ENCODE peak calls at places on chromosome 21, in five cellular contexts. E is CD8-positive, alpha-beta T cell; C is body of pancreas; Z is lung; I is uterus. F is an unnamed sample. For H3K4me1, the result is how much of the 10 kb centered on the place peaks cover.

GRCh38 chr21:15520811-15521643 is 208.8 kb upstream of the USP25 start:
- DNase-seq in Z (no peak), E (no peak), C (no peak), I (no peak), F (no peak)

GRCh38 chr21:15449556-15449955 is 280.2 kb upstream of the USP25 start:
- DNase-seq in C (no peak), E (no peak), Z (no peak), I (no peak), F (no peak)

GRCh38 chr21:17492415-17493168 is 20.3 kb upstream of the CXADR start:
- DNase-seq in I (no peak), C (no peak), E (no peak), Z (peak), F (no peak)

GRCh38 chr21:17660862-17661261 is 48.2 kb upstream of the BTG3 start:
- DNase-seq in I (no peak), Z (no peak), E (no peak), C (peak), F (no peak)

GRCh38 chr21:32463367-32463766 is 50.9 kb downstream of the EVA1C start:
- DNase-seq in Z (no peak), I (peak), C (no peak), E (no peak), F (no peak)

GRCh38 chr21:16407403-16408279 is 677.9 kb downstream of the USP25 start:
- DNase-seq in C (no peak), E (no peak), Z (no peak), I (no peak), F (no peak)

GRCh38 chr21:31410763-31411278 is 66.8 kb upstream of the TIAM1 start:
- DNase-seq in C (no peak), Z (no peak), I (no peak), E (no peak), F (no peak)

GRCh38 chr21:29486306-29486705 is 187.6 kb downstream of the BACH1 start:
- DNase-seq in C (no peak), Z (no peak), E (no peak), I (no peak), F (no peak)

GRCh38 chr21:15825699-15826098 is 95.9 kb downstream of the USP25 start:
- DNase-seq in I (no peak), Z (no peak), E (no peak), C (no peak), F (no peak)

GRCh38 chr21:36183144-36183795 is 26.6 kb downstream of the DOP1B start:
- DNase-seq in Z (no peak), E (no peak), C (no peak), I (no peak), F (no peak)

GRCh38 chr21:40393091-40393490 is 453.9 kb downstream of the DSCAM start:
- DNase-seq in C (no peak), I (no peak), E (no peak), Z (no peak), F (no peak)

GRCh38 chr21:18772404-18772803 is 368.8 kb upstream of the TMPRSS15 start:
- DNase-seq in Z (no peak), E (no peak), I (no peak), C (no peak), F (no peak)

DNA sequence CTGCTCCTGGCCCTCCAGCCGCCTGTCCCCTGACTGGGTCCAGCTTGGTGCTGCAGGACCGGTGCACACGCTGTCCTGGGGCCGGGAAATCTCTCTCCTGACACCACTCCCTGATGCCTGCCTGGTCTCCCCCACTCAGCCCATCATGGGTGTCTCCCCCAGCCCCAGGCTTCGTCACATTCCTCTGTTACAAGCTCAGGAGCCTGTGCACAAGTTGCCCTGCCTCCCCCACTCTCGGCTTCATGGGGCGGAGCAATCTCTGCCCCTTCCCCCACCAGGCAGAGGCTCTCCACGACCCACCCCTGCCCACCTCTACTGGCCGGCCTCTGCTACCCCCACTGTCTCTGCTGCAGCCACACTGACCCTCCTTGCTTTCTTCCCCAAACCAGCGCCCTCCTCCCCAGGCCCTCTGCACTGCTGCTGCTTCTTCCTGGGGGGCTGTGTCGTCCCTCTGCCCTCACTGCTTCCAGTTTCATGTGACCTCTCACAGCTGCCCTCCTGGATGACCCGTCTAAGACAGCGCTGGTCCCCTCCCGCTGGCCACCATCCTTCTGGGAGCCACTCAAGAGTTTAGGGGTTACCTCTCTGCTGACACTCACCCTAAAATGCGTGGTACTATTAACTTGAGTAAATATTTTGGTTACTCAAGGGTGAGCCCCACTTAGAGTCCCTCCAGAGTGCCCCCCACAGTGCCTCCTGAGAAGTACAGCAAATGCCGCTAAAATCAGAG is 5.7 kb upstream of the RIPK4 start:
- DNase-seq in E (no peak), Z (no peak), I (no peak), C (no peak), F (no peak)
- TF ChIP-seq CTCF in E (no peak), Z (no peak), I (no peak), C (no peak), F (no peak)

GRCh38 chr21:45973475-45974072 is 8.0 kb upstream of the COL6A1 start:
- DNase-seq in C (peak), Z (peak), I (peak), E (peak), F (peak)
- H3K4me1 ChIP-seq in C (under half), Z (under half), I (under half), E (under half), F (under half)

DNA sequence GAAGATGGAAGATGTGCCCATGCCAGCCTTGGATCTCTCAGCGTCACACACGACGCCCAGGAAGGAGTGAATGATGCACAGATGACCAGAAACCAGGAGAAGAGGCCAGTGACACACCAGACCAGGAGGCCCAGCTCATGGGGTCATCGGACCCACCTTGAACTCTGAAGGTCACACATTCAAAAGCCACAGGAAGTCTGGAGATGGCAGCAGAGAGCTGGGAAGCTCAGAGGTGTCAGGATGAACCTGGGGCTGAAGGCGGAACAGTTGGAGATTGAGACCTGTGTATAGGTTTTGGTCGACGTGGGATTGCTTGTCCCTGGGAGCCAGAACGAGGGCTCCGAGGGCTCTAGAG is 43.6 kb downstream of the SLC19A1 start:
- DNase-seq in C (no peak), I (no peak), E (no peak), Z (no peak), F (no peak)
- TF ChIP-seq CTCF in C (no peak), I (no peak), E (no peak), Z (no peak), F (no peak)

DNA sequence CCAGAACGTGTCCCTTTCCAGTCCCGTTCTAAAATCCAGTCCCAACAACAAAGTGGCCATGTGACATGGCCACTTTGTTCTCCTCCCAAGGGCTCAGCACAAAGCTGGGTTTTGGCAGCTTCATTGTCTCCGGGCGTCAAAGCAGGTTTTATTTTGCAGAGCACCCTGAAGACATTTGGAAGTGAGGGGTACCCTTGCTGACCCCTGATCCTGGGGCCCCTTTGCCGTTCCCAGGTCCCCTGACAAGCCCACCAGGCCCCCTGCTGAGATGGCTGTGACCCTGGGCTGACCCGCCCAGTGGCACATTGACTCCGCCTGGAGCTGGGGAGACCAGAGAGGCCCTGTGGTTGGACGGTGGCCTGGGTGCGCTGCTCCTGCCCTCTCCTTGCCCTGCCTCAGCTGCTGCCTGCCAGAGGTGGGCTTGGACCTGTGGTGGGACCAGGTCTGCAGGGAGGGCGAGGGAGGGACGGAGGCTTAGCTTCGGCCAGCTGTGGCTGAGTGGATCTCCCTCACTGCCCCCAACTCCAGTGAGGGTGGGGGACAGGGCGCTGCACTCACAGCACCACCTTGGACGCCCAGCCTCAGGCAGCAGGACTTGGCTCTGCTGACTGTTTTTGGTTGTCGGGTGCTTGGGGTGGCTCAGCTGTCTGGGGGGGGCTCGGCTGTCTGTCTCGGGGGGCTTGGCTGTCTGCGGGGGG is 4.3 kb downstream of the PFKL start:
- DNase-seq in E (no peak), I (no peak), C (no peak), Z (no peak), F (no peak)
- H3K4me1 ChIP-seq in E (under half), I (under half), C (half or more), Z (under half), F (under half)

DNA sequence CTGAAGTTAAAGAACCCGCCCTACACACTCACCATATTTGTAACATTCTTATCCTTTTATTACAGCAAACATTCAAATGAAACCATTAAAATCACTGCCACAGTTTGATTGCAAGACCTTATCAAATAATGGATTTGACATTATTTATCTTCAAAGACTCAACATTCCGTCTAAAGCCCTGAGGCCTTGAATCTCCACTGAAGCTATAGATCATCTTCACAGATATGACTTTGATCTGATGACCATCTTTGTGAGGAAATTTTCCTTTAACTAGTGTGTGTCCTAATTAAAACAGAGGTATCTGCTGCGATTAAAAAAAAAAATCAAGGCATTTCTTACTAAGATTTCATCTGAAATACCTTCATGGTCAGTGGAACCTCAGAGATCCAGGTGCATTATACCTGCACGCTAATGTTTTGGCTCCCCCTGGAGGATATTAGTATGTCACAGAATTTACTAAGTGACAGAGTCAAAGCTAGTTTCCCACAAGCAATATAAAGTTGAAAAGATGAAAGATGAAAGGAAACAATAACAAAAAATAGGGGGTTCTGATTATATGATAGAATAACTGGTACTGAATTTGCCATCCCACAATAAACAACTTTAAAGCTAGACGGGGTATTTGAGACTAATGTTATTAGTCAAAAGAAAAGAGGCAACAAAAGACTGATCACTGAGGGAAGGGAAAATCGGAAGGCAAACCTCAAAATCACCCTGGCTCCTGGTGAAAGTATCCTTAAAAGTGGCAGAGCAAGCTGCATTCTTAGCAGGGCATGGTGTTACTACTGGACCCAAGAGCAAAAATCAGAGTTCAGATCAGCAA is 923.4 kb downstream of the NCAM2 start:
- DNase-seq in E (no peak), Z (no peak), I (no peak), C (peak), F (no peak)
- TF ChIP-seq CTCF in E (no peak), Z (peak), I (peak), C (peak), F (peak)

GRCh38 chr21:42853621-42854020 is 25.7 kb downstream of the WDR4 start:
- DNase-seq in C (no peak), Z (no peak), I (no peak), E (no peak), F (no peak)

GRCh38 chr21:42850463-42850862 is 28.9 kb downstream of the WDR4 start:
- DNase-seq in E (no peak), Z (no peak), C (no peak), I (no peak), F (no peak)

GRCh38 chr21:42850866-42851391 is 28.4 kb downstream of the WDR4 start:
- DNase-seq in Z (no peak), E (no peak), I (no peak), C (no peak), F (no peak)

GRCh38 chr21:42852925-42853570 is 26.3 kb downstream of the WDR4 start:
- DNase-seq in C (no peak), E (no peak), Z (no peak), I (no peak), F (no peak)

GRCh38 chr21:42851812-42852665 is 27.3 kb downstream of the WDR4 start:
- DNase-seq in E (no peak), Z (no peak), C (no peak), I (no peak), F (no peak)
- H3K4me1 ChIP-seq in E (under half), Z (under half), C (under half), I (under half), F (under half)

DNA sequence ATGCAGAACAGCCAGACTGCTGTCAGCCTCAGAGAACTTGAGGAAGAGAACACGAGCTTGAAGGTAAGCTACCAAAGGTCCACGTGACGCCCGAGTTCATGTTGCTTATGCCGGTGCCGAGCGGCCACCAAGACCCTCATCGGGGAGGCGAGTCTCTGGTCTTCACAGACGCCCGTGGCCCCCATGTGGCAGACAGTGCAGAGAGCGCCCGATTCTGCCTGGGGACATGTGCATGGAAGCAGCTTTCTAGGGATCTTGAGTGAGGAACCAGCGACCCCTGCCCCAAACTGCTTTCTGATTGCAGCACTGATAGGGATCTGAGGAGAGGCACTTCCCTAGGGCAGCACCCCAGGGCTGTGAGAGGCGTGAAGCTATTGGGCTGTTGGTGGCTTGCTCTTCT is 56.3 kb upstream of the DIP2A start:
- DNase-seq in Z (no peak), E (no peak), C (no peak), I (no peak), F (no peak)
- TF ChIP-seq CTCF in Z (no peak), E (no peak), C (no peak), I (no peak), F (no peak)

GRCh38 chr21:41956926-41957729 is 3.3 kb upstream of the C2CD2 start:
- DNase-seq in I (no peak), C (peak), Z (no peak), E (no peak), F (no peak)

GRCh38 chr21:41960386-41960785 is 6.6 kb upstream of the C2CD2 start:
- DNase-seq in E (no peak), C (no peak), Z (no peak), I (no peak), F (no peak)

GRCh38 chr21:41958886-41959563 is 5.2 kb upstream of the C2CD2 start:
- DNase-seq in C (no peak), E (no peak), I (no peak), Z (no peak), F (no peak)

GRCh38 chr21:41955516-41955915 is 1.7 kb upstream of the C2CD2 start:
- DNase-seq in Z (no peak), I (no peak), C (no peak), E (no peak), F (no peak)

GRCh38 chr21:41957991-41958766 is 4.4 kb upstream of the C2CD2 start:
- DNase-seq in E (no peak), I (peak), C (peak), Z (peak), F (peak)
- H3K4me1 ChIP-seq in E (under half), I (under half), C (under half), Z (under half), F (under half)

GRCh38 chr21:27164208-27165172 is 197.6 kb upstream of the ADAMTS5 start:
- DNase-seq in Z (no peak), E (no peak), I (no peak), C (no peak), F (no peak)
- TF ChIP-seq CTCF in Z (no peak), E (no peak), I (no peak), C (no peak), F (no peak)

F was measured in colonic mucosa.